ENCODE peak calls at places on chromosomes 3 and 15, in five cellular contexts. U is heart left ventricle; J is GM23338; M is naive thymus-derived CD4-positive, alpha-beta T cell; Q is fibroblast of lung. O is an unnamed sample.

GRCh38 chr3:159620873-159621272 is 367.8 kb upstream of the IL12A start:
- DNase-seq in U (no peak), J (no peak), M (no peak), Q (peak), O (peak)

GRCh38 chr3:59235221-59236012 is 185.6 kb upstream of the CFAP20DC start:
- DNase-seq in U (no peak), J (no peak), M (no peak), Q (no peak), O (no peak)

GRCh38 chr3:4351164-4351855 is 48.1 kb downstream of the SETMAR start:
- DNase-seq in U (no peak), J (no peak), M (no peak), Q (peak), O (no peak)

GRCh38 chr3:117480493-117480892 is 770.9 kb downstream of the TUSC7 start:
- DNase-seq in U (no peak), J (no peak), M (no peak), Q (no peak), O (no peak)

GRCh38 chr15:67061811-67062348 is 3.5 kb upstream of the SMAD3 start:
- DNase-seq in U (no peak), J (no peak), M (no peak), Q (no peak), O (no peak)

GRCh38 chr3:42022355-42022754 is 60.5 kb upstream of the ULK4 start:
- DNase-seq in U (no peak), J (no peak), M (no peak), Q (no peak), O (no peak)

GRCh38 chr3:51024765-51025681 is 350.3 kb downstream of the DOCK3 start:
- DNase-seq in U (no peak), J (peak), M (peak), Q (no peak), O (no peak)

GRCh38 chr3:4752201-4753072 is 226.8 kb upstream of the BHLHE40 start:
- DNase-seq in U (no peak), J (no peak), M (no peak), Q (no peak), O (no peak)

GRCh38 chr3:108959017-108959416 is 5.3 kb upstream of the GUCA1C start:
- DNase-seq in U (no peak), J (peak), M (no peak), Q (no peak), O (peak)

GRCh38 chr15:44208956-44209355 is 13.9 kb upstream of the FRMD5 start:
- DNase-seq in U (no peak), J (no peak), M (no peak), Q (no peak), O (no peak)

GRCh38 chr3:119099785-119100184 is 46.2 kb upstream of the TEX55 start:
- DNase-seq in U (no peak), J (no peak), M (no peak), Q (no peak), O (no peak)

GRCh38 chr15:49988766-49989165 is 130.3 kb downstream of the ATP8B4 start:
- DNase-seq in U (no peak), J (no peak), M (no peak), Q (no peak), O (no peak)

GRCh38 chr15:66617137-66618090 is 51.6 kb upstream of the LCTL start:
- DNase-seq in U (peak), J (peak), M (peak), Q (peak), O (no peak)

GRCh38 chr15:79535536-79535935 is 103.4 kb downstream of the MINAR1 start:
- DNase-seq in U (no peak), J (no peak), M (no peak), Q (no peak), O (no peak)

GRCh38 chr3:14123308-14124222 is 1.1 kb downstream of the CHCHD4 start:
- DNase-seq in U (no peak), J (peak), M (no peak), Q (no peak), O (no peak)

GRCh38 chr3:139358857-139359562 is 15.2 kb downstream of the MRPS22 start:
- DNase-seq in U (no peak), J (no peak), M (no peak), Q (no peak), O (no peak)

GRCh38 chr3:49397470-49397869 is 14.3 kb downstream of the RHOA start:
- DNase-seq in U (no peak), J (peak), M (no peak), Q (peak), O (no peak)

GRCh38 chr15:59904450-59904979 is 99.6 kb upstream of the FOXB1 start:
- DNase-seq in U (no peak), J (peak), M (no peak), Q (no peak), O (no peak)

GRCh38 chr3:127275287-127275781 is 12.5 kb downstream of the PRR20G start:
- DNase-seq in U (no peak), J (no peak), M (no peak), Q (no peak), O (peak)

GRCh38 chr15:90774731-90775521 is 57.8 kb downstream of the BLM start:
- DNase-seq in U (no peak), J (no peak), M (no peak), Q (peak), O (peak)

GRCh38 chr3:180036092-180036677 is 552 bp downstream of the PEX5L start:
- DNase-seq in U (no peak), J (peak), M (no peak), Q (no peak), O (no peak)

GRCh38 chr3:10248984-10249748 is 907 bp downstream of the TATDN2 start:
- DNase-seq in U (peak), J (peak), M (no peak), Q (peak), O (peak)

GRCh38 chr3:123180791-123181190 is 21.0 kb upstream of the SEC22A start:
- DNase-seq in U (no peak), J (no peak), M (no peak), Q (no peak), O (no peak)

GRCh38 chr15:64013179-64014043 is 32.9 kb downstream of the DAPK2 start:
- DNase-seq in U (no peak), J (no peak), M (no peak), Q (no peak), O (peak)

GRCh38 chr15:70269991-70270751 is 172.5 kb upstream of the TLE3 start:
- DNase-seq in U (peak), J (no peak), M (no peak), Q (no peak), O (no peak)

GRCh38 chr15:46751303-46751702 is 966.0 kb upstream of the SEMA6D start:
- DNase-seq in U (no peak), J (no peak), M (no peak), Q (no peak), O (no peak)

GRCh38 chr3:15273214-15273613 is 59.2 kb downstream of the SH3BP5 start:
- DNase-seq in U (no peak), J (no peak), M (no peak), Q (no peak), O (no peak)

GRCh38 chr3:189799366-189799765 is 168.2 kb downstream of the TP63 start:
- DNase-seq in U (no peak), J (no peak), M (no peak), Q (no peak), O (no peak)

GRCh38 chr15:96333194-96334016 is 2.9 kb downstream of the NR2F2 start:
- DNase-seq in U (peak), J (peak), M (no peak), Q (peak), O (no peak)

GRCh38 chr15:93088981-93089854 is at the start of gene RGMA:
- DNase-seq in U (peak), J (peak), M (no peak), Q (no peak), O (no peak)

GRCh38 chr3:13581485-13582365 is 32.8 kb downstream of the FBLN2 start:
- DNase-seq in U (peak), J (no peak), M (no peak), Q (peak), O (no peak)

DNA sequence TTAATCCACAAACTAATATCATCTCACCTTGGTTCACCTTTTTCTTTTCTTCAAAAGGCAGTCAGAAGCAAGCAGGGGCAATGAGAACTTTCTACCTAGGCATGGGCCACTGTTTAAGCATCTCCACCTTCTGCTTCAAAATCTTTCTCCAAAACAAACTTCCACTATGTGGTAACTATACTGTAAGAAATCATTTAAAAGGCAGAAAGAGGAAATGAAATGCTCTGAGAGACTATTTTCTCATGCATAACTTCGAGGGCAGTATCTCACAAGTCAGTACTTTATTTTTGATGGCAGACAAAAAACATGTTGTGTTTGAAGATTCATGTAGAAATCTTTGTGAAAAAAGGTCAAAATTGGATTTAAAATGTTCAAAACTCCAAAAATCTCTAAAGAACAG is 419.7 kb downstream of the ZBTB20 start:
- DNase-seq in U (no peak), J (no peak), M (no peak), Q (no peak), O (no peak)
- H3K27ac ChIP-seq in U (no peak), J (no peak), M (no peak), Q (no peak), O (no peak)

GRCh38 chr3:196774191-196774820 is 34.6 kb downstream of the PAK2 start:
- DNase-seq in U (no peak), J (no peak), M (no peak), Q (no peak), O (peak)
- H3K27ac ChIP-seq in U (peak), J (peak), M (no peak), Q (no peak), O (peak)

DNA sequence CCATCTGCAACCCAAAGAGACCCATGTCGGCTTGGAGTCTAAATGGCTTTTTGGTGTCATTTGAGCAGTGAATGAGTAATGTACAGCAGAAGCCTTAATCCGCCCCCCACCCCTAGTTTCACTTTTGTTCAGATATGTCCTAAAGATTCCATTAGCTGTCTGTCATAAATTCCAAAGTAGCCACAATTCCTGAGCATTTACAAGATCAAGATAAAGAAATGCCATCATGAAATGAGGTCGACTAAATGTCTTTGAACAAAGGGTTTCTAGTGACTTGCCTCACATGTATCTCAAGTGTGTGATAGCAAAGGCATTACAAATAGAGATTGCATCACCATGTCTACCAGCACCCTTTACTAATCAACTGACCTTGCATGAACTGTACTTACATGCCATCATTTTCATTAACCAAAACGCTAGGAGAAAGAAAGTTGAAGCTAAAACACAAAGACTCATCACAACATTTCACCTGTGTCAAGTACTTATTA is 123.8 kb upstream of the PHLDB2 start:
- DNase-seq in U (no peak), J (no peak), M (no peak), Q (peak), O (peak)
- H3K27ac ChIP-seq in U (no peak), J (no peak), M (no peak), Q (no peak), O (no peak)

DNA sequence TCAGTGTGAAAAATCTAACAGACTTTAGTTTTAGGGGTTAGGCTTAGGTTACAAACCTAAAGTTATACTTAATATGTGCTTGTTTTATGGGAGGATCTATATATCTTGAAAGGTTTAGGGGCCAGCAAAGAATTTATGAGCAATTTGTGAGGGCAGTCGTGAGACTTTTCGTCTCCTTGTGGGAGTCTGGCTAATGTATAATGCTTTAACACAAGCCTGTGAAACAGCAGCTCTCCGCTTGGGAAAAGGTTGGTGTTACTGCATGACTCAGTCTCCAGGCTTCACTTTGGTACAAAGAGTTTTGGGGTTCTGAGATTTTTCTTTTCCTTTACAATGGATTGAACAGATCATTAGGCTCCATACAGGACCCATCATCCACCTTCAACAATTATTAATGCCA is 79.0 kb upstream of the MFGE8 start:
- DNase-seq in U (no peak), J (no peak), M (no peak), Q (no peak), O (no peak)
- H3K27ac ChIP-seq in U (no peak), J (peak), M (no peak), Q (no peak), O (no peak)

GRCh38 chr3:157354254-157354653 is 82.4 kb upstream of the PTX3 start:
- DNase-seq in U (no peak), J (no peak), M (no peak), Q (no peak), O (no peak)

GRCh38 chr3:157354722-157355121 is 81.9 kb upstream of the PTX3 start:
- DNase-seq in U (no peak), J (peak), M (no peak), Q (peak), O (no peak)

GRCh38 chr3:157353657-157354056 is 83.0 kb upstream of the PTX3 start:
- DNase-seq in U (no peak), J (no peak), M (no peak), Q (no peak), O (no peak)

GRCh38 chr3:157356541-157356940 is 80.1 kb upstream of the PTX3 start:
- DNase-seq in U (no peak), J (no peak), M (no peak), Q (no peak), O (no peak)

GRCh38 chr3:157355276-157355675 is 81.4 kb upstream of the PTX3 start:
- DNase-seq in U (no peak), J (no peak), M (no peak), Q (no peak), O (no peak)
- H3K27ac ChIP-seq in U (no peak), J (no peak), M (no peak), Q (no peak), O (no peak)